ENCODE peak calls at places on chromosomes 5 and 9, in six cellular contexts. T is OCI-LY7, K is foreskin fibroblast, M is fibroblast of lung, P is A549, W is AG04450. Y is an unnamed sample.

GRCh38 chr9:133569109-133569785 is 34.7 kb downstream of the ADAMTSL2 start:
- DNase-seq in M (no peak), K (no peak), T (no peak), P (no peak), W (no peak), Y (no peak)

GRCh38 chr9:35948451-35948850 is 9.5 kb downstream of the OR2S2 start:
- DNase-seq in W (no peak), M (no peak), T (no peak), P (no peak), K (no peak), Y (no peak)

GRCh38 chr5:170656346-170656745 is 127.2 kb upstream of the GABRP start:
- DNase-seq in W (no peak), P (no peak), T (no peak), K (no peak), M (no peak), Y (no peak)

GRCh38 chr9:34413229-34413852 is 36.6 kb upstream of the MYORG start:
- DNase-seq in P (peak), M (peak), K (peak), W (peak), T (peak), Y (no peak)

GRCh38 chr5:81095835-81096234 is 135.7 kb downstream of the RASGRF2 start:
- DNase-seq in K (no peak), T (no peak), M (no peak), P (no peak), W (no peak), Y (no peak)

GRCh38 chr5:125134216-125135081 is 388.0 kb upstream of the ZNF608 start:
- DNase-seq in K (peak), M (peak), T (no peak), W (no peak), P (peak), Y (peak)

GRCh38 chr5:97004423-97005060 is 68.7 kb downstream of the LNPEP start:
- DNase-seq in W (no peak), T (no peak), P (no peak), K (no peak), M (no peak), Y (no peak)

GRCh38 chr9:113599647-113600476 is 136.3 kb downstream of the RGS3 start:
- DNase-seq in P (no peak), K (peak), W (no peak), M (peak), T (no peak), Y (no peak)

GRCh38 chr5:157913575-157913974 is 54.6 kb upstream of the CLINT1 start:
- DNase-seq in P (no peak), M (no peak), T (peak), K (no peak), W (no peak), Y (no peak)

GRCh38 chr9:684950-685340 is 156.6 kb upstream of the DMRT1 start:
- DNase-seq in K (peak), W (no peak), M (peak), T (no peak), P (no peak), Y (peak)

GRCh38 chr9:80259079-80259478 is 687.3 kb downstream of the TLE4 start:
- DNase-seq in M (no peak), T (no peak), W (no peak), K (no peak), P (no peak), Y (no peak)

GRCh38 chr5:137858223-137858916 is 9.3 kb upstream of the MYOT start:
- DNase-seq in W (no peak), K (peak), P (no peak), M (peak), T (no peak), Y (no peak)

GRCh38 chr5:31435730-31436129 is 96.2 kb downstream of the DROSHA start:
- DNase-seq in P (no peak), W (no peak), M (peak), K (no peak), T (no peak), Y (no peak)

GRCh38 chr5:42005561-42006153 is 80.6 kb downstream of the FBXO4 start:
- DNase-seq in M (peak), W (no peak), K (no peak), T (peak), P (peak), Y (no peak)

GRCh38 chr5:154653418-154653763 is 101.8 kb upstream of the LARP1 start:
- DNase-seq in P (no peak), M (no peak), T (no peak), W (no peak), K (no peak), Y (no peak)

GRCh38 chr9:137669261-137669672 is 50.5 kb downstream of the EHMT1 start:
- DNase-seq in M (no peak), W (no peak), T (no peak), K (no peak), P (peak), Y (no peak)

GRCh38 chr5:88203977-88204735 is 64.5 kb downstream of the TMEM161B start:
- DNase-seq in K (no peak), P (no peak), M (peak), T (no peak), W (no peak), Y (no peak)

GRCh38 chr9:37004424-37004935 is 29.6 kb downstream of the PAX5 start:
- DNase-seq in W (no peak), K (no peak), P (no peak), T (peak), M (no peak), Y (no peak)

GRCh38 chr5:151054713-151055112 is 26.1 kb downstream of the TNIP1 start:
- DNase-seq in K (no peak), P (no peak), T (no peak), W (no peak), M (no peak), Y (no peak)

GRCh38 chr9:98860871-98861293 is 53.4 kb downstream of the GALNT12 start:
- DNase-seq in P (peak), T (no peak), W (peak), M (peak), K (peak), Y (peak)

GRCh38 chr9:95750725-95751644 is 124.5 kb upstream of the ERCC6L2 start:
- DNase-seq in M (no peak), P (no peak), W (no peak), T (no peak), K (no peak), Y (no peak)

GRCh38 chr5:123997354-123998215 is 485.6 kb downstream of the CSNK1G3 start:
- DNase-seq in M (peak), T (no peak), W (peak), K (peak), P (no peak), Y (peak)

GRCh38 chr9:114522847-114523246 is 17.6 kb upstream of the WHRN start:
- DNase-seq in T (no peak), W (no peak), K (no peak), P (no peak), M (no peak), Y (no peak)

GRCh38 chr9:114911167-114911821 is 19.1 kb downstream of the TNFSF8 start:
- DNase-seq in T (no peak), K (peak), P (peak), M (peak), W (no peak), Y (no peak)

GRCh38 chr5:73380052-73380451 is 68.5 kb downstream of the FOXD1 start:
- DNase-seq in T (no peak), M (peak), K (no peak), W (no peak), P (no peak), Y (no peak)

GRCh38 chr5:73330613-73331012 is 118.0 kb downstream of the FOXD1 start:
- DNase-seq in K (no peak), T (no peak), M (no peak), W (no peak), P (no peak), Y (no peak)

GRCh38 chr9:128920381-128921058 is at the start of gene PHYHD1:
- DNase-seq in T (peak), P (no peak), K (peak), W (no peak), M (peak), Y (peak)

GRCh38 chr9:91856419-91856818 is 93.6 kb downstream of the ROR2 start:
- DNase-seq in P (no peak), K (no peak), W (no peak), T (no peak), M (no peak), Y (no peak)

GRCh38 chr5:179905144-179905526 is 2.6 kb downstream of the TBC1D9B start:
- DNase-seq in K (no peak), T (no peak), P (no peak), M (no peak), W (no peak), Y (no peak)

GRCh38 chr5:134784241-134784920 is 25.8 kb downstream of the DDX46 start:
- DNase-seq in T (peak), W (no peak), M (no peak), P (peak), K (no peak), Y (no peak)

GRCh38 chr5:58496488-58496887 is 5.3 kb downstream of the GAPT start:
- DNase-seq in M (no peak), T (no peak), K (no peak), P (no peak), W (no peak), Y (no peak)
- TF ChIP-seq CTCF in M (no peak), T (peak), K (peak), P (peak), W (peak), Y (no peak)

GRCh38 chr5:7392401-7393024 is 3.4 kb upstream of the ADCY2 start:
- DNase-seq in K (peak), P (peak), M (peak), W (no peak), T (peak), Y (no peak)

GRCh38 chr5:7393921-7394799 is 1.8 kb upstream of the ADCY2 start:
- DNase-seq in P (no peak), T (no peak), W (no peak), M (no peak), K (no peak), Y (no peak)

GRCh38 chr5:7391688-7392400 is 4.1 kb upstream of the ADCY2 start:
- DNase-seq in P (no peak), T (no peak), M (no peak), W (no peak), K (no peak), Y (no peak)

GRCh38 chr5:7388553-7388952 is 7.4 kb upstream of the ADCY2 start:
- DNase-seq in W (no peak), P (no peak), T (no peak), M (no peak), K (no peak), Y (no peak)

DNA sequence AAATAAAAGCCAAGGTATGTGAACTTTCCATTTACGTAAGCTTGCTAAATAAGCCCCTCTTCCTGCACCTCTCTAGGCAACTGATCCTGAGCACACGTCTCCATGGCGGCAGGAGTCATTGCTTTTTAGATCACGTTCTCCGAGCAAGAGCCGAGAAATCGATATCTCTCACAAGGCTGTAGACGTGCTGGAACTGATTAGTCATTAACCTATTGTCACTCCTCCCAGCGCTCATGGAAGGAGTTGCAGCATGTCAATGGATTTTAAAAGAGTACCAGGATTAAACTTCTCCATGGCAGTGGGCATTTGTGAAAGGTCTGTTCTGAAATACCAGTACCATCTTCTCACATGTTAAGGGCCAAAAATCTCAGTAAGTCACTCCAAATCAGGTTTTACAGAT is 4.7 kb upstream of the ADCY2 start:
- DNase-seq in K (no peak), P (no peak), M (peak), T (no peak), W (no peak), Y (no peak)
- TF ChIP-seq CTCF in K (no peak), P (no peak), M (no peak), T (no peak), W (no peak), Y (no peak)

DNA sequence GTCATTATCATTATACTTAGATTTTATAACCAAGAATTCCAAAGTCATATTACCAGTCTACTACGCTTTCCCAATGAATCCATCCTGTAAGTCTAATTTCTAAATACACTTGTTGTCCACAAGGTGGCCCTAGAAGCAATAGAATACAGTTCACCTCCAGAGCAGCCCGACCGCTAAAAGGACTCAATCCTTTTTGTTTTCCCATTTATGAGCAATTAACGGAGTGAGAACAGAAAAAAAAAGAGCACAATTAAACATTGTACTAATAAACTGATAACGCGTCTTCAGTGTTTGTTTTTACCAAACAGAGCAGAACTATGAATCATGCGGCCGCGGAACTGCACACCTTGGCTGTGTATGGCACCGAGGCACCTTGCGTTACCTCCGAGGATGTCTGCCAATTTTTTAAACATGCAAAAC is 160.7 kb upstream of the DAPK1 start:
- DNase-seq in K (peak), T (peak), M (peak), W (peak), P (peak), Y (peak)
- TF ChIP-seq CTCF in K (peak), T (peak), M (peak), W (peak), P (peak), Y (peak)

DNA sequence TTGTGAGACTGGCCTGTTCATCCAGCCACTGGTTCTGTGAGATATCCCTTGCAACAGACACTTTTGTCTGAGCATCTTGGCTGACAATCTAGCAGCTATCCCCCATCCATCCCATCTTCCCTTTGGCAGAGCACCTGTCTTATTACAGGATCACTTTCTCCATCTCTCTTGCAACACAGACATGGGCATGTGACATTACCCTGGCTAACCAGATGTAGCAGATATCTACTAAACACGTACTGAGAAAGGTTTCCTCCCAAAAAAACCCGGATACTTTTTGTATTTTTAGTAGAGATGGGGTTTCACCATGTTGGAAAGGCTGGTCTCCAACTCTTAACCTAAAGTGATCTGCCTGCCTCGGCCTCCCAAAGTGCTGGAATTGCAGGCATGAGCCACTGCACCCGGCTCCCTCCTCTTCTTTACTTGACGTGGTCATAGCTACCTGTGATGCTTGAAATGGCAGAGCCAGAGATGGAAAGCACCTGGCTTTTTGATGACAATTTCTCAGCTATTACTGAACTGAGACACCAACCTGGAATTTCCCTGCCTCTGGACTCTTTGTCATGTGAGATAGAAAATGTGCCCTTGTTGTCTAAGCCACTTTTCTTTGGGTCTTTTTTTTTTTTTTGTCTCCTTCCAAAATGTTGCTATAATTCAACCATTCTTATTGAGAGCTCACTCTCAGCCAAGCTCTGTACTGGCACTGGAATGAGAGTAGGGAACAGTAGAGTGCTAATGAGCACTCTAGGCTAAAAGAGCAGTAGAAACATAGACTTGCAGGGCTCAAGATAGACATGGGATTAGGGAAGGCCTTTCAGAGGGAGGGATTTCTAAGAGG is 32.6 kb downstream of the FNBP1 start:
- DNase-seq in W (no peak), P (no peak), M (no peak), K (no peak), T (no peak), Y (no peak)
- TF ChIP-seq CTCF in W (no peak), P (no peak), M (no peak), K (no peak), T (no peak), Y (no peak)

GRCh38 chr5:78805-79149 is 13.2 kb upstream of the PLEKHG4B start:
- DNase-seq in K (no peak), M (no peak), T (no peak), P (no peak), W (no peak), Y (no peak)
- TF ChIP-seq CTCF in K (no peak), M (no peak), T (peak), P (no peak), W (no peak), Y (no peak)

DNA sequence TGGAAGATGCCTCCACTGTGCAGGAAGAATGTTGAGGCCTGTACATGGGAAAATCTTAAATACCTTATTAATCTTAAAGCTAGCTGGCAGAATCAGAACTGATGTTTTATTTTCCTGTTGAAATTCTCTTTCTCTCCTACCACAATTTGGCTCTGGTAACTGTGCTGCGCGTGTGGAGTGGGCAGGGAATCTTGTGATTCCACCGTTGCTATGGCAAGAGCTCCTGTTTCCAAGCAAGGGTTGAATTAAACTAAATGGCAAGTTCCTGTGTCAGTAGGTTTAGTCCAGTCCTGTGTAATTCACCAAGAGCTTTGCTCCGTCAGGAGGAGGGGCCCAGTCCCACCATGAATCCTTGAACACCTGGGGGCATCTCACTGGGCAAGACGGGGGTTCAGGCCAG is 36.4 kb downstream of the NXNL2 start:
- DNase-seq in P (no peak), M (peak), T (no peak), K (no peak), W (no peak), Y (no peak)
- TF ChIP-seq CTCF in P (no peak), M (no peak), T (no peak), K (no peak), W (no peak), Y (no peak)

GRCh38 chr5:146662229-146662628 is 146.2 kb upstream of the GPR151 start:
- DNase-seq in W (no peak), M (no peak), K (no peak), P (peak), T (peak), Y (no peak)
- TF ChIP-seq CTCF in W (peak), M (peak), K (peak), P (peak), T (peak), Y (no peak)

GRCh38 chr5:103258368-103258956 is at the start of gene MACIR:
- DNase-seq in M (peak), T (peak), P (peak), K (peak), W (peak), Y (peak)
- TF ChIP-seq CTCF in M (no peak), T (peak), P (no peak), K (no peak), W (no peak), Y (no peak)